ENCODE peak calls at places on chromosomes 3 and 15, in ten cellular contexts. One of them, this sample, is unnamed.

GRCh38 chr3:71694358-71694999 is 30.7 kb downstream of the EIF4E3 start:
- DNase-seq in tibial artery: no peak
- DNase-seq in esophagus squamous epithelium: no peak
- DNase-seq in A549: no peak
- DNase-seq in AG10803: peak; percentile 46
- DNase-seq in AG09309: no peak
- DNase-seq in fibroblast of lung: peak; percentile 91
- DNase-seq in astrocyte of the spinal cord: peak; percentile 78
- DNase-seq in AG04449: peak; percentile 92
- DNase-seq in spleen: no peak
- DNase-seq in this sample: peak; percentile 74

GRCh38 chr15:37107754-37108724 is 7.7 kb upstream of the MEIS2 start:
- DNase-seq in spleen: no peak
- DNase-seq in AG09309: no peak
- DNase-seq in esophagus squamous epithelium: no peak
- DNase-seq in AG10803: no peak
- DNase-seq in tibial artery: no peak
- DNase-seq in A549: no peak
- DNase-seq in astrocyte of the spinal cord: no peak
- DNase-seq in fibroblast of lung: no peak
- DNase-seq in AG04449: no peak
- DNase-seq in this sample: no peak

GRCh38 chr15:44286814-44287555 is 1.5 kb upstream of the GOLM2 start:
- DNase-seq in AG09309: no peak
- DNase-seq in astrocyte of the spinal cord: no peak
- DNase-seq in tibial artery: no peak
- DNase-seq in AG04449: no peak
- DNase-seq in spleen: peak; percentile 78
- DNase-seq in esophagus squamous epithelium: no peak
- DNase-seq in AG10803: no peak
- DNase-seq in A549: no peak
- DNase-seq in fibroblast of lung: peak; percentile 10
- DNase-seq in this sample: peak; percentile 11

GRCh38 chr3:123194552-123194951 is 7.2 kb upstream of the SEC22A start:
- DNase-seq in A549: peak; percentile 54
- DNase-seq in AG10803: peak; percentile 11
- DNase-seq in esophagus squamous epithelium: no peak
- DNase-seq in AG09309: no peak
- DNase-seq in tibial artery: no peak
- DNase-seq in fibroblast of lung: peak; percentile 23
- DNase-seq in spleen: no peak
- DNase-seq in astrocyte of the spinal cord: peak; percentile 13
- DNase-seq in AG04449: no peak
- DNase-seq in this sample: peak; percentile 53

GRCh38 chr3:183189641-183190040 is 27.1 kb upstream of the LAMP3 start:
- DNase-seq in AG04449: no peak
- DNase-seq in spleen: no peak
- DNase-seq in tibial artery: no peak
- DNase-seq in astrocyte of the spinal cord: no peak
- DNase-seq in AG10803: no peak
- DNase-seq in AG09309: no peak
- DNase-seq in A549: no peak
- DNase-seq in esophagus squamous epithelium: no peak
- DNase-seq in fibroblast of lung: no peak
- DNase-seq in this sample: no peak

GRCh38 chr3:76997733-76998132 is 42.2 kb upstream of the ROBO2 start:
- DNase-seq in A549: no peak
- DNase-seq in astrocyte of the spinal cord: peak; percentile 65
- DNase-seq in esophagus squamous epithelium: no peak
- DNase-seq in AG10803: peak; percentile 17
- DNase-seq in spleen: no peak
- DNase-seq in AG04449: no peak
- DNase-seq in fibroblast of lung: peak; percentile 96
- DNase-seq in AG09309: peak; percentile 25
- DNase-seq in tibial artery: no peak
- DNase-seq in this sample: peak; percentile 87

GRCh38 chr15:85412956-85413854 is 32.8 kb downstream of the AKAP13 start:
- DNase-seq in esophagus squamous epithelium: peak; percentile 10
- DNase-seq in spleen: peak; percentile 88
- DNase-seq in AG09309: no peak
- DNase-seq in AG04449: peak; percentile 40
- DNase-seq in tibial artery: peak; percentile 78
- DNase-seq in A549: peak; percentile 93
- DNase-seq in AG10803: peak; percentile 74
- DNase-seq in fibroblast of lung: peak; percentile 81
- DNase-seq in astrocyte of the spinal cord: peak; percentile 94
- DNase-seq in this sample: peak; percentile 96

GRCh38 chr3:56469141-56469540 is 874 bp upstream of the ERC2 start:
- DNase-seq in A549: no peak
- DNase-seq in AG09309: no peak
- DNase-seq in AG10803: no peak
- DNase-seq in spleen: no peak
- DNase-seq in tibial artery: no peak
- DNase-seq in fibroblast of lung: no peak
- DNase-seq in esophagus squamous epithelium: no peak
- DNase-seq in AG04449: no peak
- DNase-seq in astrocyte of the spinal cord: peak; percentile 12
- DNase-seq in this sample: no peak

GRCh38 chr3:42066516-42067181 is 24.5 kb upstream of the TRAK1 start:
- DNase-seq in esophagus squamous epithelium: no peak
- DNase-seq in AG04449: no peak
- DNase-seq in spleen: peak; percentile 70
- DNase-seq in A549: no peak
- DNase-seq in fibroblast of lung: peak; percentile 68
- DNase-seq in AG09309: no peak
- DNase-seq in tibial artery: no peak
- DNase-seq in astrocyte of the spinal cord: peak; percentile 69
- DNase-seq in AG10803: peak; percentile 90
- DNase-seq in this sample: no peak

GRCh38 chr3:28840976-28841376 is 439.9 kb upstream of the RBMS3 start:
- DNase-seq in astrocyte of the spinal cord: no peak
- DNase-seq in AG10803: no peak
- DNase-seq in spleen: no peak
- DNase-seq in AG04449: no peak
- DNase-seq in AG09309: no peak
- DNase-seq in esophagus squamous epithelium: no peak
- DNase-seq in tibial artery: no peak
- DNase-seq in A549: no peak
- DNase-seq in fibroblast of lung: no peak
- DNase-seq in this sample: no peak

GRCh38 chr15:87263844-87264243 is 992.7 kb downstream of the NTRK3 start:
- DNase-seq in tibial artery: no peak
- DNase-seq in esophagus squamous epithelium: no peak
- DNase-seq in AG10803: no peak
- DNase-seq in astrocyte of the spinal cord: no peak
- DNase-seq in AG04449: no peak
- DNase-seq in spleen: no peak
- DNase-seq in fibroblast of lung: no peak
- DNase-seq in AG09309: no peak
- DNase-seq in A549: no peak
- DNase-seq in this sample: no peak

GRCh38 chr15:69304176-69304533 is 5.4 kb downstream of the PAQR5 start:
- DNase-seq in spleen: no peak
- DNase-seq in fibroblast of lung: peak; percentile 88
- DNase-seq in AG09309: peak; percentile 80
- DNase-seq in esophagus squamous epithelium: no peak
- DNase-seq in astrocyte of the spinal cord: peak; percentile 68
- DNase-seq in A549: peak; percentile 94
- DNase-seq in AG04449: peak; percentile 65
- DNase-seq in tibial artery: no peak
- DNase-seq in AG10803: peak; percentile 87
- DNase-seq in this sample: peak; percentile 91

GRCh38 chr15:35696767-35697231 is 150.8 kb upstream of the DPH6 start:
- DNase-seq in esophagus squamous epithelium: no peak
- DNase-seq in AG10803: peak; percentile 62
- DNase-seq in fibroblast of lung: peak; percentile 69
- DNase-seq in spleen: no peak
- DNase-seq in A549: peak; percentile 31
- DNase-seq in tibial artery: no peak
- DNase-seq in AG09309: no peak
- DNase-seq in AG04449: no peak
- DNase-seq in astrocyte of the spinal cord: peak; percentile 83
- DNase-seq in this sample: peak; percentile 94

GRCh38 chr15:35698978-35699377 is 153.0 kb upstream of the DPH6 start:
- DNase-seq in tibial artery: no peak
- DNase-seq in astrocyte of the spinal cord: no peak
- DNase-seq in fibroblast of lung: no peak
- DNase-seq in spleen: no peak
- DNase-seq in AG09309: no peak
- DNase-seq in A549: no peak
- DNase-seq in AG04449: no peak
- DNase-seq in AG10803: no peak
- DNase-seq in esophagus squamous epithelium: no peak
- DNase-seq in this sample: no peak

GRCh38 chr15:35695002-35695401 is 149.0 kb upstream of the DPH6 start:
- DNase-seq in AG10803: no peak
- DNase-seq in fibroblast of lung: no peak
- DNase-seq in astrocyte of the spinal cord: no peak
- DNase-seq in AG09309: no peak
- DNase-seq in AG04449: no peak
- DNase-seq in spleen: no peak
- DNase-seq in tibial artery: no peak
- DNase-seq in A549: no peak
- DNase-seq in esophagus squamous epithelium: no peak
- DNase-seq in this sample: no peak

GRCh38 chr15:35698331-35698730 is 152.4 kb upstream of the DPH6 start:
- DNase-seq in A549: no peak
- DNase-seq in fibroblast of lung: no peak
- DNase-seq in esophagus squamous epithelium: no peak
- DNase-seq in spleen: no peak
- DNase-seq in AG09309: no peak
- DNase-seq in AG04449: no peak
- DNase-seq in AG10803: no peak
- DNase-seq in astrocyte of the spinal cord: no peak
- DNase-seq in tibial artery: no peak
- DNase-seq in this sample: no peak

GRCh38 chr15:35697549-35698299 is 151.8 kb upstream of the DPH6 start:
- DNase-seq in AG04449: no peak
- DNase-seq in AG09309: peak; percentile 45
- DNase-seq in astrocyte of the spinal cord: peak; percentile 59
- DNase-seq in fibroblast of lung: peak; percentile 66
- DNase-seq in spleen: no peak
- DNase-seq in A549: peak; percentile 17
- DNase-seq in tibial artery: no peak
- DNase-seq in esophagus squamous epithelium: no peak
- DNase-seq in AG10803: peak; percentile 66
- DNase-seq in this sample: peak; percentile 55
- TF ChIP-seq CTCF in AG04449: no peak
- TF ChIP-seq CTCF in AG09309: peak; percentile 12
- TF ChIP-seq CTCF in astrocyte of the spinal cord: no peak
- TF ChIP-seq CTCF in fibroblast of lung: no peak
- TF ChIP-seq CTCF in spleen: no peak
- TF ChIP-seq CTCF in A549: peak; percentile 18
- TF ChIP-seq CTCF in tibial artery: no peak
- TF ChIP-seq CTCF in esophagus squamous epithelium: peak; percentile 15
- TF ChIP-seq CTCF in AG10803: peak; percentile 6
- TF ChIP-seq CTCF in this sample: peak; percentile 30

GRCh38 chr3:122092460-122093165 is 37.5 kb downstream of the CD86 start:
- DNase-seq in AG04449: no peak
- DNase-seq in tibial artery: no peak
- DNase-seq in astrocyte of the spinal cord: peak; percentile 0
- DNase-seq in A549: peak; percentile 12
- DNase-seq in esophagus squamous epithelium: no peak
- DNase-seq in AG10803: peak; percentile 28
- DNase-seq in spleen: no peak
- DNase-seq in AG09309: no peak
- DNase-seq in fibroblast of lung: no peak
- DNase-seq in this sample: peak; percentile 86
- H3K4me3 ChIP-seq in AG04449: no peak overlapping the region
- H3K4me3 ChIP-seq in tibial artery: no peak overlapping the region
- H3K4me3 ChIP-seq in astrocyte of the spinal cord: no peak overlapping the region
- H3K4me3 ChIP-seq in A549: no peak overlapping the region
- H3K4me3 ChIP-seq in esophagus squamous epithelium: no peak overlapping the region
- H3K4me3 ChIP-seq in AG10803: no peak overlapping the region
- H3K4me3 ChIP-seq in spleen: no peak overlapping the region
- H3K4me3 ChIP-seq in AG09309: no peak overlapping the region
- H3K4me3 ChIP-seq in fibroblast of lung: no peak overlapping the region
- H3K4me3 ChIP-seq in this sample: no peak overlapping the region

DNA sequence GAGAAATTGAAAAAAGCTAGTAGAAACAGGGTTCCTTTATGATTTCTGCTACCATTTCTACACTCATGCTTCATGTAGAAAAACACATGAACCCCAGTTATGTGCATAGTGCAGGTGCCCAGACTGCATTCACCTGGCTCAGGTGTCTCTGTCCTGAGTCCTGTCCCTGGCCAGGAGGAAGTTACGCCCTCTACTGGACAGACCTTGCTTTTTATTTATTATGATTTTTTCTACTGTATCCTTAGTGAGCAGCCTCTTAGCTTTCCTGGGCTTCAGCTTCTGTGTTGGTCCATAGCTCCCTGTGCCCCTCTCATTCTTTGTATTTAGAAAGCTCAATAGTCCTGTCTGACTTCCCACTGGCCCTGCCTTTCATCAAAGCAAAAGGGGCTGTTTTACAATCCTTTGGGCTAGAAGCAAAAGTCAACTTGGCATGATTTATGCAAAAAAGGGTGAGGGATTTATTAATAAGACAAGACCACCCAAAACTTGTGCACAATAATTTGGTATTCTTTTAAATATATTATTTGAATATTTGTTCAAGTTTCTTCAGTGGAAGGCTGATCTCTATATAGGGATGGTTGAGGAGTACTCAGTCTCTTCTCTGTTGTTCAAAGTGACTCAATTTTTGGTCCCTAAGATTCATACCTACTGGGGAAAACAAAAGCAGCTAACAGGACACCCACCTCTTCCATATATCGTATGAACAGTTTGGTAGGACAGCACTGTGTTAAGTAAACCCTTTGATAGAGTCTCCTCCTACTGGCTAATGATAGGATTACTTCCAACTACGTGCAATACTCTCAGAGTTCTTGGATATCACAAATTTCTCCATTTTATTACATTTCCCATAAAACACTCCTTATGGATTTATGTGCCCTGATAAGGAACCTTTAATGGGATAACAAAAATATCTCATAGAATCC is 200.5 kb upstream of the GOLGA6L4 start:
- DNase-seq in fibroblast of lung: peak; percentile 71
- DNase-seq in AG09309: no peak
- DNase-seq in AG10803: peak; percentile 31
- DNase-seq in AG04449: peak; percentile 1
- DNase-seq in esophagus squamous epithelium: no peak
- DNase-seq in spleen: no peak
- DNase-seq in astrocyte of the spinal cord: peak; percentile 24
- DNase-seq in A549: peak; percentile 40
- DNase-seq in tibial artery: no peak
- DNase-seq in this sample: peak; percentile 59
- TF ChIP-seq CTCF in fibroblast of lung: peak; percentile 75
- TF ChIP-seq CTCF in AG09309: peak; percentile 10
- TF ChIP-seq CTCF in AG10803: peak; percentile 59
- TF ChIP-seq CTCF in AG04449: peak; percentile 36
- TF ChIP-seq CTCF in esophagus squamous epithelium: peak; percentile 16
- TF ChIP-seq CTCF in spleen: peak; percentile 13
- TF ChIP-seq CTCF in astrocyte of the spinal cord: peak; percentile 47
- TF ChIP-seq CTCF in A549: peak; percentile 22
- TF ChIP-seq CTCF in tibial artery: peak; percentile 37
- TF ChIP-seq CTCF in this sample: peak; percentile 69

DNA sequence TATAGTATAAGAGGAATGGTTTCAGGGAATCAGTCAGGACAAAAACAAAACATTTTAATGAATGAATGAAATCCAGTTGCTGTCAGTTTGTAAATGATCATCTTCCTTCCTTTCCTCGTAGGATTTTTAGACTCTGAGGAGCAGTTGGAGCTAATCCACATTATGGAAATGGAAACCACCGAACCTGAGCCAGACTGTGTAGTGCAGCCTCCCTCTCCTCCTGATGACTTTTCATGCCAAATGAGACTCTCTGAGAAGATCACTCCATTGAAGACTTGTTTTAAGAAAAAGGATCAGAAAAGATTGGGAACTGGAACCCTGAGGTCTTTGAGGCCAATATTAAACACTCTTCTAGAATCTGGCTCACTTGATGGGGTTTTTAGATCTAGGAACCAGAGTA is 3.1 kb downstream of the TIPARP start:
- DNase-seq in AG09309: no peak
- DNase-seq in esophagus squamous epithelium: no peak
- DNase-seq in AG04449: no peak
- DNase-seq in spleen: no peak
- DNase-seq in tibial artery: no peak
- DNase-seq in fibroblast of lung: no peak
- DNase-seq in astrocyte of the spinal cord: peak; percentile 42
- DNase-seq in A549: no peak
- DNase-seq in AG10803: no peak
- DNase-seq in this sample: no peak
- H3K4me3 ChIP-seq in AG09309: peak overlapping the region; percentile 95
- H3K4me3 ChIP-seq in esophagus squamous epithelium: peak overlapping the region; percentile 0
- H3K4me3 ChIP-seq in AG04449: peak overlapping the region; percentile 78
- H3K4me3 ChIP-seq in spleen: peak overlapping the region; percentile 85
- H3K4me3 ChIP-seq in tibial artery: peak overlapping the region; percentile 6
- H3K4me3 ChIP-seq in fibroblast of lung: no peak overlapping the region
- H3K4me3 ChIP-seq in astrocyte of the spinal cord: no peak overlapping the region
- H3K4me3 ChIP-seq in A549: no peak overlapping the region
- H3K4me3 ChIP-seq in AG10803: peak overlapping the region; percentile 81
- H3K4me3 ChIP-seq in this sample: peak overlapping the region; percentile 86